ENCODE peak calls at places on chromosome 7, in five cellular contexts. F is transverse colon, U is keratinocyte, X is brain microvascular endothelial cell, D is right cardiac atrium. P is an unnamed sample.

GRCh38 chr7:159139639-159140038 is 5.0 kb downstream of the VIPR2 start:
- DNase-seq in D (no peak), U (no peak), X (no peak), F (no peak), P (no peak)

GRCh38 chr7:34130558-34131285 is 225.4 kb downstream of the BMPER start:
- DNase-seq in U (no peak), D (no peak), F (no peak), X (no peak), P (no peak)

GRCh38 chr7:28980504-28981281 is 22.6 kb upstream of the TRIL start:
- DNase-seq in X (no peak), U (no peak), F (no peak), D (no peak), P (no peak)

GRCh38 chr7:81690251-81690650 is 79.6 kb downstream of the HGF start:
- DNase-seq in U (no peak), D (no peak), F (no peak), X (no peak), P (no peak)

GRCh38 chr7:27418544-27418943 is 175.9 kb downstream of the EVX1 start:
- DNase-seq in U (no peak), D (no peak), F (no peak), X (no peak), P (no peak)

GRCh38 chr7:12357508-12357907 is 46.2 kb downstream of the VWDE start:
- DNase-seq in F (no peak), D (no peak), U (no peak), X (no peak), P (no peak)

GRCh38 chr7:144384555-144385245 is 18.8 kb downstream of the NOBOX start:
- DNase-seq in D (no peak), U (no peak), F (peak), X (peak), P (no peak)

GRCh38 chr7:2947381-2947780 is 96.3 kb downstream of the CARD11 start:
- DNase-seq in F (no peak), D (no peak), X (no peak), U (no peak), P (no peak)

GRCh38 chr7:151070573-151070960 is 10.0 kb downstream of the FASTK start:
- DNase-seq in X (no peak), F (no peak), U (no peak), D (no peak), P (no peak)

GRCh38 chr7:46859963-46860475 is 721.9 kb downstream of the TNS3 start:
- DNase-seq in F (no peak), D (peak), U (no peak), X (no peak), P (no peak)

GRCh38 chr7:70764701-70765208 is 367.2 kb upstream of the GALNT17 start:
- DNase-seq in D (no peak), F (no peak), U (no peak), X (no peak), P (no peak)

GRCh38 chr7:151411551-151411950 is 1.7 kb upstream of the WDR86 start:
- DNase-seq in F (no peak), D (no peak), U (no peak), X (no peak), P (no peak)

GRCh38 chr7:47690902-47691558 is 109.1 kb upstream of the TNS3 start:
- DNase-seq in U (no peak), X (peak), F (no peak), D (no peak), P (no peak)

GRCh38 chr7:47875406-47875805 is 72.9 kb downstream of the PKD1L1 start:
- DNase-seq in D (no peak), X (no peak), F (no peak), U (no peak), P (no peak)

GRCh38 chr7:81111358-81111757 is 192.5 kb upstream of the SEMA3C start:
- DNase-seq in F (no peak), D (no peak), U (peak), X (peak), P (peak)

GRCh38 chr7:120856198-120856597 is 1.7 kb downstream of the TSPAN12 start:
- DNase-seq in X (no peak), F (no peak), U (no peak), D (no peak), P (no peak)

GRCh38 chr7:131336956-131337355 is 9.3 kb downstream of the MKLN1 start:
- DNase-seq in D (no peak), X (no peak), U (no peak), F (no peak), P (no peak)

GRCh38 chr7:105304040-105304895 is 84.5 kb downstream of the SRPK2 start:
- DNase-seq in X (peak), D (no peak), U (no peak), F (no peak), P (no peak)

GRCh38 chr7:101121996-101122932 is 4.6 kb upstream of the SERPINE1 start:
- DNase-seq in U (no peak), X (peak), D (peak), F (peak), P (peak)

GRCh38 chr7:2934984-2935740 is 91.1 kb upstream of the GNA12 start:
- DNase-seq in D (no peak), U (no peak), X (no peak), F (no peak), P (no peak)

GRCh38 chr7:18221377-18222290 is 194.0 kb upstream of the PRPS1L1 start:
- DNase-seq in D (no peak), F (no peak), X (no peak), U (no peak), P (no peak)

GRCh38 chr7:137987968-137988367 is 13.9 kb downstream of the CREB3L2 start:
- DNase-seq in U (no peak), D (no peak), X (no peak), F (peak), P (no peak)

GRCh38 chr7:88818552-88818951 is 23.0 kb upstream of the TEX47 start:
- DNase-seq in X (no peak), D (no peak), U (no peak), F (no peak), P (no peak)

GRCh38 chr7:86158111-86158510 is 485.6 kb upstream of the GRM3 start:
- DNase-seq in X (no peak), F (no peak), U (no peak), D (no peak), P (no peak)

GRCh38 chr7:54823776-54824175 is 64.8 kb upstream of the SEC61G start:
- DNase-seq in U (no peak), F (peak), D (no peak), X (no peak), P (no peak)

GRCh38 chr7:54827719-54828118 is 68.7 kb upstream of the SEC61G start:
- DNase-seq in X (no peak), D (no peak), U (no peak), F (no peak), P (no peak)

GRCh38 chr7:54825368-54825767 is 66.4 kb upstream of the SEC61G start:
- DNase-seq in U (no peak), F (no peak), X (no peak), D (no peak), P (no peak)

GRCh38 chr7:54824655-54825054 is 65.6 kb upstream of the SEC61G start:
- DNase-seq in U (no peak), F (no peak), D (no peak), X (no peak), P (no peak)
- H3K4me3 ChIP-seq in U (no peak), F (no peak), D (no peak), X (no peak), P (no peak)

GRCh38 chr7:42234736-42235135 is 2.3 kb downstream of the GLI3 start:
- DNase-seq in X (no peak), U (no peak), D (no peak), F (no peak), P (no peak)

GRCh38 chr7:42233939-42234338 is 3.1 kb downstream of the GLI3 start:
- DNase-seq in D (no peak), U (no peak), F (no peak), X (no peak), P (no peak)

GRCh38 chr7:42237162-42237821 is at the start of gene GLI3:
- DNase-seq in D (peak), X (peak), U (no peak), F (peak), P (peak)

GRCh38 chr7:42236266-42237161 is 495 bp downstream of the GLI3 start:
- DNase-seq in X (peak), D (peak), F (peak), U (no peak), P (no peak)

GRCh38 chr7:42235734-42236133 is 1.3 kb downstream of the GLI3 start:
- DNase-seq in F (peak), U (no peak), X (no peak), D (peak), P (no peak)
- H3K4me3 ChIP-seq in F (peak), U (peak), X (peak), D (peak), P (peak)

GRCh38 chr7:55086413-55087201 is 67.8 kb downstream of the EGFR start:
- DNase-seq in X (peak), F (no peak), D (peak), U (no peak), P (peak)
- H3K4me3 ChIP-seq in X (peak), F (peak), D (no peak), U (no peak), P (peak)

DNA sequence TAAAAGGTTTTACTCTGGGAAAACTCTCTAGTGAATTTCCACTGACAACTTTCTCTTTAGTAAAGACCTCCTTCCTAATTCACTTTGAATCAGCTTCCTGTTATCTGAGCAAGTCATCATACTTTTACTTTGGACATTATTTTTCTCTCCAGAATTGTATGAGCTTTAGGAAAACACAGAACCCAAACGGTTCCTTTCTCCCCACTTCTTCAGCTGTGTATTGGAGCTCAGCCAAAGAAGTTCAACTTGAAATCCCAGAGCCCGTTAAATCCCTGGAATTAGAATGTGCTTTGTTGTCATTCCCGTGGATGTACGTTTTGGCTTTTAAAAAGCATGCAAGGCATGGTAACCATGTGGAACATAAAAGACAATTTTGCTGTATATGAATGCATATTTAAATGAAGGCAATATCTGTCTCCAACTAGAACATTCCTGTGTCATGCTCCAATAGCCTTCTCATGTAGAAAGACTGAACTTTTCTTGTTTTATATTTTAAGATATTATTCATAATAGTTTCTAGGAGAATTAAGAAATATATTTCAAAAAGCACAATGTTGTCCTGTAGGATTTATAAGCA is 46.5 kb downstream of the AGMO start:
- DNase-seq in D (no peak), X (no peak), U (no peak), F (no peak), P (peak)
- H3K4me3 ChIP-seq in D (peak), X (no peak), U (no peak), F (no peak), P (no peak)

GRCh38 chr7:103348959-103349358 is 1.5 kb downstream of the PSMC2 start:
- DNase-seq in U (no peak), X (no peak), F (no peak), D (no peak), P (no peak)
- H3K4me3 ChIP-seq in U (peak), X (peak), F (peak), D (peak), P (peak)

GRCh38 chr7:22561356-22561755 is 61.4 kb upstream of the STEAP1B start:
- DNase-seq in U (no peak), D (peak), F (peak), X (peak), P (peak)
- H3K4me3 ChIP-seq in U (no peak), D (no peak), F (no peak), X (peak), P (no peak)

GRCh38 chr7:1668486-1668931 is 1.6 kb upstream of the ELFN1 start:
- DNase-seq in U (no peak), X (no peak), D (peak), F (no peak), P (no peak)

GRCh38 chr7:1667566-1668485 is 2.3 kb upstream of the ELFN1 start:
- DNase-seq in F (no peak), D (peak), U (no peak), X (no peak), P (no peak)

GRCh38 chr7:1665721-1666250 is 4.3 kb upstream of the ELFN1 start:
- DNase-seq in F (no peak), D (peak), U (no peak), X (no peak), P (no peak)

GRCh38 chr7:1666251-1666778 is 3.8 kb upstream of the ELFN1 start:
- DNase-seq in F (no peak), X (no peak), D (peak), U (no peak), P (no peak)

DNA sequence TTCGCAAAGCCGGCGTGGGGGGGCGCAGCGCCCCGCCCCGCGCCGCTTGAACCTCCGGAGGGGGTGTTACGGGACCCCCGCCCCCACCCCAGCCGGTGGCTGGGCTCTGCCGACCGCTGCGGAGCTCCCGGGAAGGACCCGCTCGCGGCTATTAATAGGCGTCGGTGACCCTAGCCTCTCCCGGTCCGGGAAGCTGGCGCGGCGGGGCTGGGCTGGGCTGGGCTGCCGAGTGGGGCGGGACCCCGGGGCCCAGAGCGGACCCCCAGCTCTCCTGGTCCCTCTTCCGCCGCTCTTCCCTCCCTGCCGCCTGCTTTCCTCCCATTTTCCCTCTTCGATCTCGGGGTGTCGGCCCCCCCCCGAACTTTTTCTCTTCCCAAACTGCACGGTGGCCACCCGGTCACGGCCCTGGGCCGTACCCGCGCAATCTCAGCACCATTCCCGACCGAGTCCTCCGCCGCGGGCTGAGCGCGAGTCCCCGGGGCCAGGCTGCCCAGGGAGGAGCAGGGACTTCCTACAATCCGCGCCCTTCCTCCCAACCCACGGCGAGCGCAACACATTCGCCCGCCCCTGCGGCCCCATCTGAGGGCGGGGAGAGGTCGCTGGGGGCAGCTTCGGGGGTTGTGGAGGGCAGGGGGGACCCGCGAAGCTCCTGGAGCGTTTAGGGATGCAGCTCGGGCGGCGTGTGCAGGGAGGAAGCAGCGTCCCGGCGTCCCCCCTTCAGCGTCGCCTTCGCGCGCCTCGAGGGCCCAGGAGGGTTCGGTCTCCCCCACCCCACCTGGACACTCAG is 3.1 kb upstream of the ELFN1 start:
- DNase-seq in U (no peak), D (peak), F (no peak), X (no peak), P (no peak)
- H3K4me3 ChIP-seq in U (peak), D (peak), F (peak), X (peak), P (peak)